ENCODE peak calls at places on chromosomes 13 and 19, in eight cellular contexts. S, J, U, K, R, C, E and O are unnamed samples.

GRCh38 chr13:113425931-113426590 is 27.2 kb downstream of the ADPRHL1 start:
- DNase-seq in J (peak; percentile 14), S (no peak), K (no peak), U (no peak), R (no peak), E (no peak), C (no peak), O (no peak)

GRCh38 chr13:23871616-23872220 is 17.5 kb downstream of the MIPEP start:
- DNase-seq in J (peak; percentile 13), E (no peak), U (no peak), K (no peak), C (no peak), R (no peak), S (no peak), O (no peak)

GRCh38 chr19:10603873-10604459 is 16.9 kb upstream of the AP1M2 start:
- DNase-seq in J (no peak), K (peak; percentile 10), E (no peak), U (no peak), R (no peak), C (no peak), S (peak; percentile 47), O (no peak)

GRCh38 chr19:29193116-29193515 is 19.8 kb downstream of the UQCRFS1 start:
- DNase-seq in E (no peak), K (no peak), U (no peak), R (no peak), C (no peak), S (no peak), J (no peak), O (no peak)

GRCh38 chr19:29761575-29762225 is 46.6 kb upstream of the C19orf12 start:
- DNase-seq in J (no peak), K (no peak), E (no peak), U (no peak), S (no peak), R (no peak), C (no peak), O (no peak)

GRCh38 chr19:10043286-10043927 is 30.1 kb downstream of the RDH8 start:
- DNase-seq in R (no peak), K (no peak), S (no peak), J (no peak), E (no peak), U (no peak), C (no peak), O (no peak)

GRCh38 chr19:5308471-5309437 is 31.9 kb downstream of the PTPRS start:
- DNase-seq in C (peak; percentile 61), U (peak; percentile 38), J (no peak), S (no peak), K (no peak), R (peak; percentile 54), E (peak; percentile 86), O (no peak)

GRCh38 chr13:26024558-26024957 is 27.3 kb downstream of the SHISA2 start:
- DNase-seq in E (no peak), S (no peak), J (no peak), K (no peak), R (no peak), U (no peak), C (no peak), O (no peak)

GRCh38 chr13:48653074-48654054 is at the start of gene CYSLTR2:
- DNase-seq in J (no peak), C (peak; percentile 21), U (peak; percentile 55), R (no peak), E (no peak), S (no peak), K (peak; percentile 9), O (no peak)

GRCh38 chr13:100300708-100301107 is 211.8 kb downstream of the PCCA start:
- DNase-seq in R (no peak), E (no peak), U (no peak), K (no peak), J (no peak), C (no peak), S (no peak), O (no peak)

GRCh38 chr19:44904426-44904994 is 1.1 kb upstream of the APOE start:
- DNase-seq in C (no peak), U (peak; percentile 31), J (no peak), E (no peak), S (no peak), R (no peak), K (no peak), O (no peak)

GRCh38 chr19:23415561-23416191 is 20.4 kb upstream of the ZNF91 start:
- DNase-seq in K (no peak), J (no peak), C (peak; percentile 33), S (no peak), U (peak; percentile 78), R (peak; percentile 31), E (no peak), O (no peak)

GRCh38 chr13:95375706-95376105 is 74.5 kb upstream of the ABCC4 start:
- DNase-seq in U (no peak), S (no peak), E (no peak), C (no peak), J (no peak), K (no peak), R (no peak), O (no peak)

GRCh38 chr19:4504297-4504701 is 14.0 kb downstream of the PLIN4 start:
- DNase-seq in S (no peak), R (no peak), E (no peak), K (no peak), C (peak; percentile 6), U (no peak), J (no peak), O (no peak)

GRCh38 chr13:50274181-50274580 is 258.9 kb downstream of the KCNRG start:
- DNase-seq in S (no peak), U (no peak), C (no peak), E (no peak), K (no peak), R (no peak), J (no peak), O (no peak)
- H3K4me3 ChIP-seq in S (no peak overlapping the region), U (no peak overlapping the region), C (no peak overlapping the region), E (no peak overlapping the region), K (no peak overlapping the region), R (no peak overlapping the region), J (no peak overlapping the region), O (no peak overlapping the region)

DNA sequence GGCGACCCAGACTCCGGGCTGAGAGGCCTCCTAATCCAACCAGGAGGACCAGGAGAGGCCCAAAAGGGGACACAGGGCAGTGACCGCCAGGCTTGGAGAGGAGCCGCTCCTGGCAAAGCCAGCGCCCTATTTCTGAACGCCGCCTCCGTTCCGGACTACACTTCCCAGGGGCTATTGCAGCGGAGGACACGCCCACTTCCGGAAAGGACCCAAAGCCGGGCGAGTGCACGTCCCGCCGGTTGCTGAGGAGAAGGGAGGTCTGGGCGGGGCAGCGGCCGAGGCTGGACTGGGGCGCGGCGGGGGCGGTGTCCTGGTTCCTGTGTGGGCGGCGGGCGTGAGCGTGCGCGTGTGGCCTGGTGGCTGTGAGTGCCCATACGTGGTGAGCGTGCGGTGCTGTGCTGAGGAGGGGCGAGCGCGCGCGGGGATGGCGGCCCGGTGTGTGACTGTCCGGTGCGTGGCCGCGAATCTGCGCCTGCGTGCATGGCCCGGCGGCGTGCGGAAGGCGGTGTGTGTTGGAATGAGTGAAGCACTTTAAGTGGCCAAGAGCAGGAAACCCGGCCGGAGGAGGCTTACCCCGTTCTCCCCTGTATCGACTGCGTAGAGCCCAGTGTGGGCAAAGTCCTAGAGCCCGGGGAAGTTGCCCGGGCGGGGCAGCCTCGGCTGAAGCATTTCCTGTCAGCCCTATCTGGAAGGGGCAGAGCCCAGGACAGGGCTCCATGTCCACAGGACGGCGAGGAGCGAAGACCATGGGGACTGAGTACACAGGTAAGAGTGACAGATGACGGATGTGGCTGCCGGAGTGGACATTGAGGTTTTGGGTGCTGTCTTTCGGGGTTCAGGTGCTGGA is at the start of gene ZNF470:
- DNase-seq in J (peak; percentile 19), C (peak; percentile 95), R (peak; percentile 95), S (peak; percentile 92), E (peak; percentile 70), U (peak; percentile 97), K (peak; percentile 81), O (peak; percentile 75)
- H3K27ac ChIP-seq in J (no peak within 1 kb of the TSS), C (peak within 1 kb of the TSS; percentile 96), R (peak within 1 kb of the TSS; percentile 96), S (peak within 1 kb of the TSS; percentile 61), E (peak within 1 kb of the TSS; percentile 11), U (peak within 1 kb of the TSS; percentile 78), K (peak within 1 kb of the TSS; percentile 58), O (peak within 1 kb of the TSS; percentile 59)

GRCh38 chr19:41299755-41300089 is 10.2 kb upstream of the CCDC97 start:
- DNase-seq in C (peak; percentile 79), E (peak; percentile 80), R (peak; percentile 64), J (no peak), U (peak; percentile 64), S (peak; percentile 62), K (no peak), O (peak; percentile 51)

GRCh38 chr19:41297628-41298326 is 12.2 kb upstream of the CCDC97 start:
- DNase-seq in C (no peak), S (no peak), E (no peak), R (no peak), J (peak; percentile 90), K (no peak), U (no peak), O (no peak)

GRCh38 chr19:41299046-41299754 is 10.8 kb upstream of the CCDC97 start:
- DNase-seq in E (no peak), K (no peak), C (no peak), S (no peak), J (no peak), R (no peak), U (no peak), O (no peak)

GRCh38 chr19:41296323-41296935 is 13.5 kb upstream of the CCDC97 start:
- DNase-seq in J (peak; percentile 64), E (no peak), S (no peak), C (no peak), U (no peak), K (no peak), R (no peak), O (no peak)

DNA sequence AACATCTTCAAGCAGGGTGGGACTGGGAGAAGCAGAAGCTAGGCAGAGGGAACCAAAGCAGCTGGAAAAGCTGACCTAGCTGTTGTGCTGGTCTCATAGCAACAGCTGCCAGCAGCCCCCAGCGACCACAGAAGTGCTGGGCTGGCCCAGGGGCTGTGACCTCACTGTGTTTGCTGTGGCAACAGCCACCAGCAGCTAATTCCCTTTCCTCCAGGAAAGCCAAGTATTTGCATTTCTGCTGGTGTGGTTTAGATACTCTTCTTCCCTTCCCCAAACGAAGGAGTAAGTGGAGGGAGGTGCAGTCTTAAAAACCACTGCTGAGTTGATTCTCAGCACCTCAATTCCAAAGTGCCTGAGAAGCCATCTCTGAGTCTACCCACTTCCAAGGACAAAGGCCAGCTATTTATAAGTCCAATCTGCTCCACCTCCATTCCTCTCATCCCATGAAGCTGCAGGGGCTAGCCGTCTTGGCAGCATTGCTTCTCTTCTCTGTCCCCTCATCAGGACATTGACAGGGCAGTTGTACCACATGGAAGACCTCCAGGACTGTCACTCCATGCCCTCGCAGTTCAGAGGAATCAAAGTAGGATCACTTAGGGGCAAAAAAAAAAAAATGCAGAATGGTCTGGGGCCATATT is 11.5 kb upstream of the CCDC97 start:
- DNase-seq in C (peak; percentile 85), R (peak; percentile 81), U (peak; percentile 76), E (peak; percentile 48), K (no peak), J (peak; percentile 64), S (peak; percentile 66), O (peak; percentile 53)
- H3K4me3 ChIP-seq in C (no peak overlapping the region), R (no peak overlapping the region), U (no peak overlapping the region), E (no peak overlapping the region), K (no peak overlapping the region), J (peak overlapping the region; percentile 27), S (no peak overlapping the region), O (no peak overlapping the region)

DNA sequence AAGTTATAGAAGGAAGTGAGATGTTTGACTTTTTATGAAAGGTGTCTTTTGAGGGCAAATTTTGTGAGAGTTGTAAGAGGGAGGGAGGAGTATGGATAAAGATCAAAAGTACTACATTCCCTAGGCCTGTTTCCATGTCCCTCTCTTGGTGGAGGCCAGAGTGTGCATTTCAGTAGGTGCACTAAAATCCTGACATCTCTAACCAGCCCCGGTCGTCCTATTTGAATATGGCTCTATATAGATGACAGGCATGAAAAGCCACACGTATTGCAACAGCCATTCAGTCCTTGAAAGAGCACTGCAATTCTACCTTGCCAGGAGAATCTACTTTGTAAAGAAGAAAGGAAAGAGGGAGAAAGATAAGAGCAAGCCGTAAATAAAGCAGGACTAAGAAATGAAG is 510.1 kb downstream of the IRS2 start:
- DNase-seq in J (no peak), S (no peak), E (no peak), K (no peak), C (no peak), R (no peak), U (no peak), O (no peak)
- H3K27ac ChIP-seq in J (no peak overlapping the region), S (no peak overlapping the region), E (no peak overlapping the region), K (no peak overlapping the region), C (no peak overlapping the region), R (no peak overlapping the region), U (no peak overlapping the region), O (no peak overlapping the region)